ENCODE peak calls at places on chromosomes 6 and 20, in ten cellular contexts. One of them, this sample, is unnamed.

GRCh38 chr20:32527447-32528055 is 57.6 kb downstream of the NOL4L start:
- DNase-seq in choroid plexus epithelial cell: no peak
- DNase-seq in glutamatergic neuron: peak; percentile 81
- DNase-seq in HFFc6: no peak
- DNase-seq in cardiac fibroblast: no peak
- DNase-seq in Calu3: no peak
- DNase-seq in left lung: peak; percentile 59
- DNase-seq in pancreas: peak; percentile 52
- DNase-seq in osteocyte: no peak
- DNase-seq in GM06990: no peak
- DNase-seq in this sample: no peak

GRCh38 chr6:15549371-15549770 is 113.5 kb downstream of the DTNBP1 start:
- DNase-seq in choroid plexus epithelial cell: no peak
- DNase-seq in glutamatergic neuron: no peak
- DNase-seq in HFFc6: no peak
- DNase-seq in cardiac fibroblast: no peak
- DNase-seq in Calu3: no peak
- DNase-seq in left lung: no peak
- DNase-seq in pancreas: no peak
- DNase-seq in osteocyte: peak; percentile 25
- DNase-seq in GM06990: no peak
- DNase-seq in this sample: no peak

GRCh38 chr6:123658848-123659247 is 22.1 kb upstream of the TRDN start:
- DNase-seq in choroid plexus epithelial cell: no peak
- DNase-seq in glutamatergic neuron: no peak
- DNase-seq in HFFc6: no peak
- DNase-seq in cardiac fibroblast: no peak
- DNase-seq in Calu3: no peak
- DNase-seq in left lung: no peak
- DNase-seq in pancreas: no peak
- DNase-seq in osteocyte: no peak
- DNase-seq in GM06990: no peak
- DNase-seq in this sample: no peak

GRCh38 chr6:18585032-18585573 is 198.0 kb downstream of the RNF144B start:
- DNase-seq in choroid plexus epithelial cell: peak; percentile 74
- DNase-seq in glutamatergic neuron: no peak
- DNase-seq in HFFc6: peak; percentile 63
- DNase-seq in cardiac fibroblast: peak; percentile 64
- DNase-seq in Calu3: peak; percentile 18
- DNase-seq in left lung: no peak
- DNase-seq in pancreas: no peak
- DNase-seq in osteocyte: no peak
- DNase-seq in GM06990: no peak
- DNase-seq in this sample: peak; percentile 13

GRCh38 chr6:136426627-136427377 is 123.4 kb downstream of the MAP7 start:
- DNase-seq in choroid plexus epithelial cell: no peak
- DNase-seq in glutamatergic neuron: no peak
- DNase-seq in HFFc6: no peak
- DNase-seq in cardiac fibroblast: no peak
- DNase-seq in Calu3: no peak
- DNase-seq in left lung: no peak
- DNase-seq in pancreas: peak; percentile 40
- DNase-seq in osteocyte: no peak
- DNase-seq in GM06990: no peak
- DNase-seq in this sample: no peak

GRCh38 chr6:64250126-64250525 is 614.5 kb downstream of the PHF3 start:
- DNase-seq in choroid plexus epithelial cell: peak; percentile 67
- DNase-seq in glutamatergic neuron: no peak
- DNase-seq in HFFc6: no peak
- DNase-seq in cardiac fibroblast: no peak
- DNase-seq in Calu3: no peak
- DNase-seq in left lung: no peak
- DNase-seq in pancreas: no peak
- DNase-seq in osteocyte: no peak
- DNase-seq in GM06990: no peak
- DNase-seq in this sample: no peak

GRCh38 chr20:37804584-37805566 is 98.1 kb upstream of the VSTM2L start:
- DNase-seq in choroid plexus epithelial cell: peak; percentile 12
- DNase-seq in glutamatergic neuron: no peak
- DNase-seq in HFFc6: no peak
- DNase-seq in cardiac fibroblast: peak; percentile 7
- DNase-seq in Calu3: no peak
- DNase-seq in left lung: no peak
- DNase-seq in pancreas: no peak
- DNase-seq in osteocyte: no peak
- DNase-seq in GM06990: peak; percentile 68
- DNase-seq in this sample: no peak

GRCh38 chr6:114272582-114272981 is 70.2 kb downstream of the HS3ST5 start:
- DNase-seq in choroid plexus epithelial cell: no peak
- DNase-seq in glutamatergic neuron: no peak
- DNase-seq in HFFc6: no peak
- DNase-seq in cardiac fibroblast: no peak
- DNase-seq in Calu3: no peak
- DNase-seq in left lung: no peak
- DNase-seq in pancreas: no peak
- DNase-seq in osteocyte: no peak
- DNase-seq in GM06990: no peak
- DNase-seq in this sample: no peak

GRCh38 chr20:35979528-35979927 is 11.1 kb downstream of the CNBD2 start:
- DNase-seq in choroid plexus epithelial cell: no peak
- DNase-seq in glutamatergic neuron: no peak
- DNase-seq in HFFc6: no peak
- DNase-seq in cardiac fibroblast: no peak
- DNase-seq in Calu3: no peak
- DNase-seq in left lung: no peak
- DNase-seq in pancreas: no peak
- DNase-seq in osteocyte: no peak
- DNase-seq in GM06990: no peak
- DNase-seq in this sample: no peak

GRCh38 chr6:161135695-161136591 is 137.9 kb downstream of the AGPAT4 start:
- DNase-seq in choroid plexus epithelial cell: no peak
- DNase-seq in glutamatergic neuron: no peak
- DNase-seq in HFFc6: no peak
- DNase-seq in cardiac fibroblast: no peak
- DNase-seq in Calu3: no peak
- DNase-seq in left lung: no peak
- DNase-seq in pancreas: no peak
- DNase-seq in osteocyte: no peak
- DNase-seq in GM06990: no peak
- DNase-seq in this sample: no peak

GRCh38 chr6:73042892-73043291 is 182.4 kb downstream of the KHDC1L start:
- DNase-seq in choroid plexus epithelial cell: no peak
- DNase-seq in glutamatergic neuron: no peak
- DNase-seq in HFFc6: no peak
- DNase-seq in cardiac fibroblast: peak; percentile 38
- DNase-seq in Calu3: no peak
- DNase-seq in left lung: no peak
- DNase-seq in pancreas: no peak
- DNase-seq in osteocyte: no peak
- DNase-seq in GM06990: no peak
- DNase-seq in this sample: no peak

GRCh38 chr20:50506270-50506579 is 4.0 kb upstream of the PTPN1 start:
- DNase-seq in choroid plexus epithelial cell: no peak
- DNase-seq in glutamatergic neuron: no peak
- DNase-seq in HFFc6: no peak
- DNase-seq in cardiac fibroblast: no peak
- DNase-seq in Calu3: no peak
- DNase-seq in left lung: no peak
- DNase-seq in pancreas: no peak
- DNase-seq in osteocyte: no peak
- DNase-seq in GM06990: no peak
- DNase-seq in this sample: no peak

GRCh38 chr6:142833054-142833453 is 111.9 kb downstream of the HIVEP2 start:
- DNase-seq in choroid plexus epithelial cell: peak; percentile 86
- DNase-seq in glutamatergic neuron: no peak
- DNase-seq in HFFc6: peak; percentile 91
- DNase-seq in cardiac fibroblast: peak; percentile 79
- DNase-seq in Calu3: no peak
- DNase-seq in left lung: no peak
- DNase-seq in pancreas: no peak
- DNase-seq in osteocyte: no peak
- DNase-seq in GM06990: no peak
- DNase-seq in this sample: no peak

GRCh38 chr20:50195524-50196120 is 5.0 kb downstream of the CEBPB start:
- DNase-seq in choroid plexus epithelial cell: no peak
- DNase-seq in glutamatergic neuron: no peak
- DNase-seq in HFFc6: no peak
- DNase-seq in cardiac fibroblast: no peak
- DNase-seq in Calu3: no peak
- DNase-seq in left lung: no peak
- DNase-seq in pancreas: no peak
- DNase-seq in osteocyte: no peak
- DNase-seq in GM06990: no peak
- DNase-seq in this sample: no peak

GRCh38 chr6:13371421-13372072 is 43.2 kb upstream of the TBC1D7 start:
- DNase-seq in choroid plexus epithelial cell: no peak
- DNase-seq in glutamatergic neuron: no peak
- DNase-seq in HFFc6: no peak
- DNase-seq in cardiac fibroblast: no peak
- DNase-seq in Calu3: no peak
- DNase-seq in left lung: no peak
- DNase-seq in pancreas: no peak
- DNase-seq in osteocyte: no peak
- DNase-seq in GM06990: no peak
- DNase-seq in this sample: no peak

GRCh38 chr20:3092611-3093379 is 8.3 kb upstream of the AVP start:
- DNase-seq in choroid plexus epithelial cell: no peak
- DNase-seq in glutamatergic neuron: no peak
- DNase-seq in HFFc6: no peak
- DNase-seq in cardiac fibroblast: no peak
- DNase-seq in Calu3: no peak
- DNase-seq in left lung: peak; percentile 54
- DNase-seq in pancreas: no peak
- DNase-seq in osteocyte: no peak
- DNase-seq in GM06990: peak; percentile 39
- DNase-seq in this sample: no peak

GRCh38 chr6:148457137-148457842 is 114.7 kb downstream of the SASH1 start:
- DNase-seq in choroid plexus epithelial cell: peak; percentile 42
- DNase-seq in glutamatergic neuron: no peak
- DNase-seq in HFFc6: peak; percentile 60
- DNase-seq in cardiac fibroblast: peak; percentile 26
- DNase-seq in Calu3: no peak
- DNase-seq in left lung: no peak
- DNase-seq in pancreas: no peak
- DNase-seq in osteocyte: no peak
- DNase-seq in GM06990: no peak
- DNase-seq in this sample: no peak

GRCh38 chr6:17725083-17725482 is 18.4 kb upstream of the NUP153 start:
- DNase-seq in choroid plexus epithelial cell: peak; percentile 65
- DNase-seq in glutamatergic neuron: peak; percentile 87
- DNase-seq in HFFc6: no peak
- DNase-seq in cardiac fibroblast: peak; percentile 87
- DNase-seq in Calu3: no peak
- DNase-seq in left lung: no peak
- DNase-seq in pancreas: no peak
- DNase-seq in osteocyte: no peak
- DNase-seq in GM06990: no peak
- DNase-seq in this sample: no peak

GRCh38 chr6:37913210-37913609 is 93.7 kb downstream of the ZFAND3 start:
- DNase-seq in choroid plexus epithelial cell: peak; percentile 22
- DNase-seq in glutamatergic neuron: no peak
- DNase-seq in HFFc6: peak; percentile 8
- DNase-seq in cardiac fibroblast: no peak
- DNase-seq in Calu3: no peak
- DNase-seq in left lung: no peak
- DNase-seq in pancreas: no peak
- DNase-seq in osteocyte: no peak
- DNase-seq in GM06990: no peak
- DNase-seq in this sample: no peak

GRCh38 chr6:66522864-66523263 is 815.8 kb upstream of the EYS start:
- DNase-seq in choroid plexus epithelial cell: no peak
- DNase-seq in glutamatergic neuron: no peak
- DNase-seq in HFFc6: no peak
- DNase-seq in cardiac fibroblast: no peak
- DNase-seq in Calu3: no peak
- DNase-seq in left lung: no peak
- DNase-seq in pancreas: no peak
- DNase-seq in osteocyte: no peak
- DNase-seq in GM06990: no peak
- DNase-seq in this sample: no peak
- TF ChIP-seq CTCF in choroid plexus epithelial cell: no peak
- TF ChIP-seq CTCF in glutamatergic neuron: no peak
- TF ChIP-seq CTCF in HFFc6: no peak
- TF ChIP-seq CTCF in cardiac fibroblast: no peak
- TF ChIP-seq CTCF in Calu3: no peak
- TF ChIP-seq CTCF in left lung: no peak
- TF ChIP-seq CTCF in pancreas: no peak
- TF ChIP-seq CTCF in osteocyte: no peak
- TF ChIP-seq CTCF in GM06990: no peak
- TF ChIP-seq CTCF in this sample: no peak

GRCh38 chr6:131368077-131368911 is 204.7 kb upstream of the ARG1 start:
- DNase-seq in choroid plexus epithelial cell: peak; percentile 29
- DNase-seq in glutamatergic neuron: no peak
- DNase-seq in HFFc6: no peak
- DNase-seq in cardiac fibroblast: peak; percentile 77
- DNase-seq in Calu3: peak; percentile 43
- DNase-seq in left lung: no peak
- DNase-seq in pancreas: peak; percentile 69
- DNase-seq in osteocyte: no peak
- DNase-seq in GM06990: peak; percentile 66
- DNase-seq in this sample: peak; percentile 61
- TF ChIP-seq CTCF in choroid plexus epithelial cell: peak; percentile 30
- TF ChIP-seq CTCF in glutamatergic neuron: no peak
- TF ChIP-seq CTCF in HFFc6: no peak
- TF ChIP-seq CTCF in cardiac fibroblast: no peak
- TF ChIP-seq CTCF in Calu3: no peak
- TF ChIP-seq CTCF in left lung: no peak
- TF ChIP-seq CTCF in pancreas: no peak
- TF ChIP-seq CTCF in osteocyte: no peak
- TF ChIP-seq CTCF in GM06990: no peak
- TF ChIP-seq CTCF in this sample: no peak

GRCh38 chr6:36443951-36444428 is 1.2 kb downstream of the KCTD20 start:
- DNase-seq in choroid plexus epithelial cell: peak; percentile 24
- DNase-seq in glutamatergic neuron: no peak
- DNase-seq in HFFc6: peak; percentile 15
- DNase-seq in cardiac fibroblast: peak; percentile 39
- DNase-seq in Calu3: peak; percentile 35
- DNase-seq in left lung: no peak
- DNase-seq in pancreas: no peak
- DNase-seq in osteocyte: no peak
- DNase-seq in GM06990: no peak
- DNase-seq in this sample: no peak
- TF ChIP-seq CTCF in choroid plexus epithelial cell: peak; percentile 31
- TF ChIP-seq CTCF in glutamatergic neuron: no peak
- TF ChIP-seq CTCF in HFFc6: peak; percentile 45
- TF ChIP-seq CTCF in cardiac fibroblast: peak; percentile 10
- TF ChIP-seq CTCF in Calu3: peak; percentile 55
- TF ChIP-seq CTCF in left lung: no peak
- TF ChIP-seq CTCF in pancreas: no peak
- TF ChIP-seq CTCF in osteocyte: peak; percentile 29
- TF ChIP-seq CTCF in GM06990: peak; percentile 22
- TF ChIP-seq CTCF in this sample: no peak

DNA sequence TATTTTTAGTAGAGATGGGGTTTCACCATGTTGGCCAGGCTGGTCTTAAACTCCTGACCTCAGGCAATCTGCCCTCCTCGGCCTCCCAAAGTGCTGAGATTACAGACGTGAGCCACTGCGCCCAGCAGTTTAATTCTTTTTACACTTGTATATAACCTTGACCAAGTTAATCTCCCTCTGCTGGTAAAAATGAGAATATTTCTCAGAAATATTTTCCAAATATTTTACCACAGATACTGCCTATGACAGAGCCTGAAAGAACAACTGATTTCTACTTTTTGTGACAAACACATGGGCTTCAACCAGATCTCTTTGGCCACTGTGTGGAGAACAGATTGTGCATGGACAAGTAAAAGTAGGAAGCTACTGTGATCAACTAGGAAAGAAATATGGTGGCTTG is 21.2 kb upstream of the NHSL1 start:
- DNase-seq in choroid plexus epithelial cell: peak; percentile 52
- DNase-seq in glutamatergic neuron: no peak
- DNase-seq in HFFc6: peak; percentile 52
- DNase-seq in cardiac fibroblast: peak; percentile 56
- DNase-seq in Calu3: no peak
- DNase-seq in left lung: no peak
- DNase-seq in pancreas: no peak
- DNase-seq in osteocyte: no peak
- DNase-seq in GM06990: no peak
- DNase-seq in this sample: no peak
- TF ChIP-seq CTCF in choroid plexus epithelial cell: peak; percentile 40
- TF ChIP-seq CTCF in glutamatergic neuron: peak; percentile 72
- TF ChIP-seq CTCF in HFFc6: peak; percentile 81
- TF ChIP-seq CTCF in cardiac fibroblast: peak; percentile 33
- TF ChIP-seq CTCF in Calu3: no peak
- TF ChIP-seq CTCF in left lung: peak; percentile 28
- TF ChIP-seq CTCF in pancreas: peak; percentile 31
- TF ChIP-seq CTCF in osteocyte: peak; percentile 58
- TF ChIP-seq CTCF in GM06990: no peak
- TF ChIP-seq CTCF in this sample: peak; percentile 17

This sample was measured in astrocyte of the cerebellum.